ENCODE peak calls at places on chromosome 20, in nine cellular contexts. One of them, this sample, is unnamed.

GRCh38 chr20:53609501-53610445 is 16.1 kb upstream of the ZNF217 start:
- DNase-seq in Ammon's horn: peak
- DNase-seq in PC-3: peak
- DNase-seq in CD4-positive, alpha-beta T cell: peak
- DNase-seq in smooth muscle cell of the brain vasculature: no peak
- DNase-seq in body of pancreas: no peak
- DNase-seq in stimulated activated CD4-positive, alpha-beta T cell treated with anti-CD3 and anti-CD28 coated beads, Interleukin-4, amount 100 ng/mL, for 24 hours: peak
- DNase-seq in G401: no peak
- DNase-seq in iPS DF 19.7: no peak
- DNase-seq in this sample: peak

GRCh38 chr20:16803965-16804792 is 56.0 kb downstream of the OTOR start:
- DNase-seq in Ammon's horn: peak
- DNase-seq in PC-3: peak
- DNase-seq in CD4-positive, alpha-beta T cell: peak
- DNase-seq in smooth muscle cell of the brain vasculature: no peak
- DNase-seq in body of pancreas: peak
- DNase-seq in stimulated activated CD4-positive, alpha-beta T cell treated with anti-CD3 and anti-CD28 coated beads, Interleukin-4, amount 100 ng/mL, for 24 hours: peak
- DNase-seq in G401: peak
- DNase-seq in iPS DF 19.7: no peak
- DNase-seq in this sample: peak

GRCh38 chr20:32201296-32201976 is 6.1 kb downstream of the PLAGL2 start:
- DNase-seq in Ammon's horn: no peak
- DNase-seq in PC-3: no peak
- DNase-seq in CD4-positive, alpha-beta T cell: no peak
- DNase-seq in smooth muscle cell of the brain vasculature: no peak
- DNase-seq in body of pancreas: no peak
- DNase-seq in stimulated activated CD4-positive, alpha-beta T cell treated with anti-CD3 and anti-CD28 coated beads, Interleukin-4, amount 100 ng/mL, for 24 hours: no peak
- DNase-seq in G401: no peak
- DNase-seq in iPS DF 19.7: no peak
- DNase-seq in this sample: no peak

GRCh38 chr20:31823360-31824124 is 4.4 kb downstream of the MYLK2 start:
- DNase-seq in Ammon's horn: no peak
- DNase-seq in PC-3: no peak
- DNase-seq in CD4-positive, alpha-beta T cell: no peak
- DNase-seq in smooth muscle cell of the brain vasculature: no peak
- DNase-seq in body of pancreas: no peak
- DNase-seq in stimulated activated CD4-positive, alpha-beta T cell treated with anti-CD3 and anti-CD28 coated beads, Interleukin-4, amount 100 ng/mL, for 24 hours: no peak
- DNase-seq in G401: no peak
- DNase-seq in iPS DF 19.7: no peak
- DNase-seq in this sample: peak

GRCh38 chr20:23508896-23509579 is 18.1 kb downstream of the CST8 start:
- DNase-seq in Ammon's horn: no peak
- DNase-seq in PC-3: no peak
- DNase-seq in CD4-positive, alpha-beta T cell: no peak
- DNase-seq in smooth muscle cell of the brain vasculature: no peak
- DNase-seq in body of pancreas: no peak
- DNase-seq in stimulated activated CD4-positive, alpha-beta T cell treated with anti-CD3 and anti-CD28 coated beads, Interleukin-4, amount 100 ng/mL, for 24 hours: no peak
- DNase-seq in G401: peak
- DNase-seq in iPS DF 19.7: no peak
- DNase-seq in this sample: no peak

GRCh38 chr20:3797226-3797545 is 1.1 kb downstream of the CDC25B start:
- DNase-seq in Ammon's horn: no peak
- DNase-seq in PC-3: no peak
- DNase-seq in CD4-positive, alpha-beta T cell: no peak
- DNase-seq in smooth muscle cell of the brain vasculature: no peak
- DNase-seq in body of pancreas: no peak
- DNase-seq in stimulated activated CD4-positive, alpha-beta T cell treated with anti-CD3 and anti-CD28 coated beads, Interleukin-4, amount 100 ng/mL, for 24 hours: no peak
- DNase-seq in G401: no peak
- DNase-seq in iPS DF 19.7: no peak
- DNase-seq in this sample: no peak

GRCh38 chr20:38229376-38230252 is 30.9 kb downstream of the KIAA1755 start:
- DNase-seq in Ammon's horn: no peak
- DNase-seq in PC-3: peak
- DNase-seq in CD4-positive, alpha-beta T cell: no peak
- DNase-seq in smooth muscle cell of the brain vasculature: no peak
- DNase-seq in body of pancreas: no peak
- DNase-seq in stimulated activated CD4-positive, alpha-beta T cell treated with anti-CD3 and anti-CD28 coated beads, Interleukin-4, amount 100 ng/mL, for 24 hours: no peak
- DNase-seq in G401: no peak
- DNase-seq in iPS DF 19.7: no peak
- DNase-seq in this sample: peak

GRCh38 chr20:22390543-22390903 is 193.8 kb downstream of the FOXA2 start:
- DNase-seq in Ammon's horn: no peak
- DNase-seq in PC-3: no peak
- DNase-seq in CD4-positive, alpha-beta T cell: no peak
- DNase-seq in smooth muscle cell of the brain vasculature: no peak
- DNase-seq in body of pancreas: no peak
- DNase-seq in stimulated activated CD4-positive, alpha-beta T cell treated with anti-CD3 and anti-CD28 coated beads, Interleukin-4, amount 100 ng/mL, for 24 hours: no peak
- DNase-seq in G401: no peak
- DNase-seq in iPS DF 19.7: no peak
- DNase-seq in this sample: no peak

GRCh38 chr20:2840967-2841531 is 504 bp downstream of the VPS16 start:
- DNase-seq in Ammon's horn: peak
- DNase-seq in PC-3: peak
- DNase-seq in CD4-positive, alpha-beta T cell: no peak
- DNase-seq in smooth muscle cell of the brain vasculature: no peak
- DNase-seq in body of pancreas: peak
- DNase-seq in stimulated activated CD4-positive, alpha-beta T cell treated with anti-CD3 and anti-CD28 coated beads, Interleukin-4, amount 100 ng/mL, for 24 hours: peak
- DNase-seq in G401: peak
- DNase-seq in iPS DF 19.7: no peak
- DNase-seq in this sample: peak

GRCh38 chr20:11112837-11113236 is 439.0 kb upstream of the JAG1 start:
- DNase-seq in Ammon's horn: no peak
- DNase-seq in PC-3: peak
- DNase-seq in CD4-positive, alpha-beta T cell: no peak
- DNase-seq in smooth muscle cell of the brain vasculature: no peak
- DNase-seq in body of pancreas: no peak
- DNase-seq in stimulated activated CD4-positive, alpha-beta T cell treated with anti-CD3 and anti-CD28 coated beads, Interleukin-4, amount 100 ng/mL, for 24 hours: no peak
- DNase-seq in G401: no peak
- DNase-seq in iPS DF 19.7: no peak
- DNase-seq in this sample: no peak

GRCh38 chr20:17638835-17639407 is 43.1 kb downstream of the RRBP1 start:
- DNase-seq in Ammon's horn: no peak
- DNase-seq in PC-3: no peak
- DNase-seq in CD4-positive, alpha-beta T cell: no peak
- DNase-seq in smooth muscle cell of the brain vasculature: no peak
- DNase-seq in body of pancreas: no peak
- DNase-seq in stimulated activated CD4-positive, alpha-beta T cell treated with anti-CD3 and anti-CD28 coated beads, Interleukin-4, amount 100 ng/mL, for 24 hours: no peak
- DNase-seq in G401: no peak
- DNase-seq in iPS DF 19.7: no peak
- DNase-seq in this sample: no peak

GRCh38 chr20:43459022-43459942 is 1.6 kb downstream of the SRSF6 start:
- DNase-seq in Ammon's horn: no peak
- DNase-seq in PC-3: no peak
- DNase-seq in CD4-positive, alpha-beta T cell: no peak
- DNase-seq in smooth muscle cell of the brain vasculature: no peak
- DNase-seq in body of pancreas: no peak
- DNase-seq in stimulated activated CD4-positive, alpha-beta T cell treated with anti-CD3 and anti-CD28 coated beads, Interleukin-4, amount 100 ng/mL, for 24 hours: peak
- DNase-seq in G401: no peak
- DNase-seq in iPS DF 19.7: no peak
- DNase-seq in this sample: peak

GRCh38 chr20:1946442-1946761 is 47.5 kb downstream of the PDYN start:
- DNase-seq in Ammon's horn: no peak
- DNase-seq in PC-3: no peak
- DNase-seq in CD4-positive, alpha-beta T cell: no peak
- DNase-seq in smooth muscle cell of the brain vasculature: no peak
- DNase-seq in body of pancreas: no peak
- DNase-seq in stimulated activated CD4-positive, alpha-beta T cell treated with anti-CD3 and anti-CD28 coated beads, Interleukin-4, amount 100 ng/mL, for 24 hours: no peak
- DNase-seq in G401: no peak
- DNase-seq in iPS DF 19.7: no peak
- DNase-seq in this sample: no peak

GRCh38 chr20:53149652-53150205 is 177.6 kb downstream of the TSHZ2 start:
- DNase-seq in Ammon's horn: no peak
- DNase-seq in PC-3: no peak
- DNase-seq in CD4-positive, alpha-beta T cell: no peak
- DNase-seq in smooth muscle cell of the brain vasculature: no peak
- DNase-seq in body of pancreas: no peak
- DNase-seq in stimulated activated CD4-positive, alpha-beta T cell treated with anti-CD3 and anti-CD28 coated beads, Interleukin-4, amount 100 ng/mL, for 24 hours: no peak
- DNase-seq in G401: no peak
- DNase-seq in iPS DF 19.7: no peak
- DNase-seq in this sample: no peak

GRCh38 chr20:23257848-23258746 is 92.5 kb upstream of the NXT1 start:
- DNase-seq in Ammon's horn: no peak
- DNase-seq in PC-3: peak
- DNase-seq in CD4-positive, alpha-beta T cell: no peak
- DNase-seq in smooth muscle cell of the brain vasculature: no peak
- DNase-seq in body of pancreas: no peak
- DNase-seq in stimulated activated CD4-positive, alpha-beta T cell treated with anti-CD3 and anti-CD28 coated beads, Interleukin-4, amount 100 ng/mL, for 24 hours: no peak
- DNase-seq in G401: no peak
- DNase-seq in iPS DF 19.7: no peak
- DNase-seq in this sample: peak

GRCh38 chr20:3923818-3924217 is 34.6 kb downstream of the PANK2 start:
- DNase-seq in Ammon's horn: peak
- DNase-seq in PC-3: no peak
- DNase-seq in CD4-positive, alpha-beta T cell: no peak
- DNase-seq in smooth muscle cell of the brain vasculature: no peak
- DNase-seq in body of pancreas: no peak
- DNase-seq in stimulated activated CD4-positive, alpha-beta T cell treated with anti-CD3 and anti-CD28 coated beads, Interleukin-4, amount 100 ng/mL, for 24 hours: no peak
- DNase-seq in G401: no peak
- DNase-seq in iPS DF 19.7: no peak
- DNase-seq in this sample: no peak

GRCh38 chr20:39986231-39986904 is 702.7 kb downstream of the MAFB start:
- DNase-seq in Ammon's horn: peak
- DNase-seq in PC-3: no peak
- DNase-seq in CD4-positive, alpha-beta T cell: no peak
- DNase-seq in smooth muscle cell of the brain vasculature: no peak
- DNase-seq in body of pancreas: peak
- DNase-seq in stimulated activated CD4-positive, alpha-beta T cell treated with anti-CD3 and anti-CD28 coated beads, Interleukin-4, amount 100 ng/mL, for 24 hours: no peak
- DNase-seq in G401: no peak
- DNase-seq in iPS DF 19.7: no peak
- DNase-seq in this sample: peak

GRCh38 chr20:10519361-10520048 is 84.4 kb downstream of the SLX4IP start:
- DNase-seq in Ammon's horn: no peak
- DNase-seq in PC-3: peak
- DNase-seq in CD4-positive, alpha-beta T cell: no peak
- DNase-seq in smooth muscle cell of the brain vasculature: no peak
- DNase-seq in body of pancreas: no peak
- DNase-seq in stimulated activated CD4-positive, alpha-beta T cell treated with anti-CD3 and anti-CD28 coated beads, Interleukin-4, amount 100 ng/mL, for 24 hours: no peak
- DNase-seq in G401: no peak
- DNase-seq in iPS DF 19.7: no peak
- DNase-seq in this sample: no peak